ENCODE peak calls at places on chromosomes 2 and 18, in eight cellular contexts. F, W, U, Z, P, C, J and E are unnamed samples.

GRCh38 chr18:59359576-59359952 is 499 bp upstream of the LMAN1 start:
- DNase-seq in F (no peak), W (no peak), U (no peak), Z (no peak), P (no peak), C (no peak), J (no peak), E (no peak)

GRCh38 chr2:168934826-168935225 is 33.7 kb downstream of the G6PC2 start:
- DNase-seq in F (no peak), W (no peak), U (no peak), Z (no peak), P (no peak), C (no peak), J (no peak), E (no peak)

GRCh38 chr2:239258248-239258647 is 142.6 kb downstream of the HDAC4 start:
- DNase-seq in F (no peak), W (peak), U (no peak), Z (no peak), P (no peak), C (no peak), J (no peak), E (peak)

GRCh38 chr2:189232759-189233406 is 53.3 kb upstream of the COL5A2 start:
- DNase-seq in F (no peak), W (no peak), U (no peak), Z (no peak), P (no peak), C (no peak), J (no peak), E (no peak)

GRCh38 chr2:216362730-216363129 is 9.6 kb downstream of the MARCHF4 start:
- DNase-seq in F (no peak), W (no peak), U (no peak), Z (no peak), P (no peak), C (no peak), J (no peak), E (no peak)

GRCh38 chr2:131035112-131035825 is 58.0 kb downstream of the FAM168B start:
- DNase-seq in F (no peak), W (peak), U (no peak), Z (no peak), P (no peak), C (no peak), J (no peak), E (peak)

GRCh38 chr2:28274911-28275685 is 117.6 kb upstream of the FOSL2 start:
- DNase-seq in F (no peak), W (no peak), U (no peak), Z (peak), P (peak), C (peak), J (no peak), E (peak)

GRCh38 chr18:5627756-5628511 is 84.1 kb upstream of the EPB41L3 start:
- DNase-seq in F (no peak), W (no peak), U (no peak), Z (no peak), P (no peak), C (no peak), J (no peak), E (no peak)

GRCh38 chr2:165369131-165369935 is 100.2 kb upstream of the CSRNP3 start:
- DNase-seq in F (peak), W (peak), U (peak), Z (no peak), P (no peak), C (no peak), J (no peak), E (no peak)

GRCh38 chr2:10332402-10333246 is 29.9 kb downstream of the HPCAL1 start:
- DNase-seq in F (peak), W (no peak), U (peak), Z (no peak), P (no peak), C (no peak), J (no peak), E (no peak)

GRCh38 chr2:138503652-138504051 is 2.1 kb downstream of the SPOPL start:
- DNase-seq in F (no peak), W (no peak), U (no peak), Z (no peak), P (no peak), C (no peak), J (no peak), E (no peak)
- H3K4me3 ChIP-seq in F (peak), W (peak), U (no peak), Z (peak), P (peak), C (no peak), J (no peak), E (no peak)

GRCh38 chr2:236535024-236535423 is 34.6 kb upstream of the ACKR3 start:
- DNase-seq in F (no peak), W (no peak), U (no peak), Z (no peak), P (no peak), C (no peak), J (no peak), E (peak)

GRCh38 chr2:236541008-236541562 is 28.5 kb upstream of the ACKR3 start:
- DNase-seq in F (no peak), W (no peak), U (no peak), Z (no peak), P (no peak), C (no peak), J (no peak), E (no peak)

GRCh38 chr2:236536727-236537398 is 32.8 kb upstream of the ACKR3 start:
- DNase-seq in F (no peak), W (no peak), U (no peak), Z (no peak), P (no peak), C (no peak), J (no peak), E (no peak)

GRCh38 chr2:236533343-236533742 is 36.3 kb upstream of the ACKR3 start:
- DNase-seq in F (no peak), W (no peak), U (no peak), Z (no peak), P (no peak), C (no peak), J (no peak), E (no peak)

GRCh38 chr2:236538242-236538641 is 31.4 kb upstream of the ACKR3 start:
- DNase-seq in F (no peak), W (no peak), U (no peak), Z (no peak), P (no peak), C (no peak), J (no peak), E (no peak)
- H3K27ac ChIP-seq in F (no peak), W (no peak), U (no peak), Z (no peak), P (no peak), C (no peak), J (no peak), E (no peak)

DNA sequence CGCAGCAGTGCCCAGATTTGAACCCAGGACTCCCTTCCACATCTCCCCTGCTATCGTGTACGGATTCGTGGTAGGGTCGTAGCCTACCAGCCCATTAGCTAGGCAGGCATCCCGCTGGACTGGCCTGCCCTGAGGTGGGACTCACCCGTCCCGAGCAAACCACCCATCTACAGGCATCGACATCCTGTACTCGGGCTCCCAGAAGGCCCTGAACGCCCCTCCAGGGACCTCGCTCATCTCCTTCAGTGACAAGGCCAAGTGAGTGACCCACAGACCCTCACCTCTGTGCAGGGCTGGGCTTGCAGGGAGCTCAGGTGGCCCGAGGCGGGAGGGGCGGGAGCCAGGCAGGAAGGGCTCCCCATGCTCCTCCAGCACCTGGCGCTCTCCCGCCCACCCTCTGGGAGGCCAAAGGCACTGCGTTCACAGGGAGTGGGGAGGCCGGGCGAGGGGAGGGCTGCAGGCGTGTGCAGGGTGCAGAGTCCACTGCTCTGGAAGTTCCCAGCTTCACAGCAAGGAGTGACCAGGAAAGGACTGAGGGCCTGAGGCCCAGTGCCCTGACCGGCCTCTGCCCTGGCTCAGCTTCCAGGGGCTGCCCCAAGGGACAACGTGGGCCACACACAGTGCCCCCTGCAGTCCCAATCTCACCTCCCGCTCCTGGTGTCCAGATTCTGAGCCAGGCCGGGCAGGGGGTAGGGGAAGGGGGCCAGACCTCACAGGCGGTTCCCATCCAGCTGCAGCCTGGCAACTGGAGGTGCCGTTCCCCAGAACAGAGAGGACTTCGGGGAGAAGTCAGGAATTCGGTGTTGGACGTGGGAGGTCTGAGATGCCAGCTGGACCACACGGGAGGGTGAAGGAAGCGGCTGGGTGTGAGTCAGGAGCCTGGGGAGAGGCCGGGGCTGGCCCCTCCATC is 5.4 kb downstream of the AGXT start:
- DNase-seq in F (peak), W (no peak), U (no peak), Z (peak), P (peak), C (no peak), J (no peak), E (peak)
- H3K4me3 ChIP-seq in F (no peak), W (no peak), U (no peak), Z (no peak), P (no peak), C (no peak), J (no peak), E (no peak)

DNA sequence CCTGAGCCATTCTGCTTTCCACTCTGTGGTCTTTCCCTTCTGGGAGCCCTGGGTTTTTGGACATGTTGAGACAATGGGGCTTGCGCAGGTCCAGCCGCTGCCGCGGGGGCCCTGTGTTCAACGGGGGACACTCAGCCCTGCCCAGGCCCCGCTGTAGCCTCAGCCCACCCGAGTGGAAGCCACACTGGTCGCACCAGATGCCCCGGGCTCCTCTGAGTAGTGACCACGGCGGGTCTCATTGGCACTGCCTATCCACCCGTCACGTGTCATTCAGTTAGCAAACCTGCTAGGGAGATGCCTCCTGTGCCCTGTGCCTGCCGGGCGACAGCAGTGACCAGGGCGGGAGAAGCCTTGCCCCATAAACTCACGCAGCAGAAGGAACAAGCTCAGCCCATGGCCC is 19.1 kb downstream of the D2HGDH start:
- DNase-seq in F (no peak), W (no peak), U (no peak), Z (no peak), P (no peak), C (no peak), J (no peak), E (no peak)
- H3K27ac ChIP-seq in F (no peak), W (no peak), U (no peak), Z (no peak), P (no peak), C (no peak), J (no peak), E (no peak)

DNA sequence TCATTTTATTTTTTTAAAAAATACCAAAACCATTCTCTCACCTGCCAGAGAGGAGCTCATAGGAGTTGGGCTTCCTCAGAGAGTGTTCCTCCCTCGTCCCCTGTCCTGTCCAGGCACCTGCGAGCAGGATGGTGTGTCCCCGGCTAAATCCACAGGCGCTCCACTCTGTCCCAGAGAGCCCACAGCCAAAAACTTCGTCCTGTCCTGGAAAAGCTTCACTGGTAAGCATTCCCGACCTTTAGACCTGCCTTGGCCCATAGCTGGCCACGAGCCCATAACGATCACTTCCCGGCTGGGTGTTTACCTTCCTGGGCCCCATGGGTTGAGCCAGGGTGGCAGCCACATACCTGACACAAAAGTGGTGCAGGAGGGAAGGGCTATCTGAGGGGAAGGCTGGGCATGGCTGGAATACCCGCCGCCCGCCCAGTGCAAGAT is at the start of gene NGEF:
- DNase-seq in F (no peak), W (no peak), U (no peak), Z (no peak), P (no peak), C (no peak), J (no peak), E (no peak)
- H3K4me3 ChIP-seq in F (no peak), W (no peak), U (no peak), Z (no peak), P (no peak), C (no peak), J (no peak), E (no peak)

GRCh38 chr2:175854665-175855064 is 147.4 kb downstream of the LNPK start:
- DNase-seq in F (no peak), W (no peak), U (no peak), Z (no peak), P (no peak), C (no peak), J (no peak), E (no peak)
- H3K27ac ChIP-seq in F (no peak), W (no peak), U (no peak), Z (no peak), P (no peak), C (no peak), J (no peak), E (no peak)